ENCODE peak calls at places on chromosomes 1 and 21, in nine cellular contexts. S is ELR, T is NCI-H526, J is heart right ventricle, C is DMS53, Q is hepatic stellate cell, U is endodermal cell, I is NCI-H345, Y is NCI-H774. O is an unnamed sample.

GRCh38 chr1:9717193-9718005 is 65.9 kb downstream of the PIK3CD start:
- DNase-seq in S (no peak), T (no peak), J (peak; percentile 46), C (no peak), Q (no peak), U (peak; percentile 87), I (no peak), Y (no peak), O (peak; percentile 37)

GRCh38 chr1:2610036-2610720 is 22.6 kb downstream of the MMEL1 start:
- DNase-seq in S (no peak), T (no peak), J (peak; percentile 13), C (no peak), Q (no peak), U (peak; percentile 37), I (peak; percentile 65), Y (no peak), O (no peak)

GRCh38 chr1:243917177-243917862 is 67.3 kb upstream of the AKT3 start:
- DNase-seq in S (peak; percentile 95), T (no peak), J (peak; percentile 17), C (peak; percentile 71), Q (peak; percentile 82), U (peak; percentile 86), I (peak; percentile 41), Y (no peak), O (no peak)

GRCh38 chr1:203361843-203362524 is 11.1 kb upstream of the FMOD start:
- DNase-seq in S (peak; percentile 57), T (no peak), J (no peak), C (peak; percentile 21), Q (peak; percentile 72), U (no peak), I (no peak), Y (no peak), O (no peak)

GRCh38 chr1:158716335-158716734 is 4.2 kb downstream of the OR6K3 start:
- DNase-seq in S (no peak), T (no peak), J (no peak), C (no peak), Q (no peak), U (no peak), I (no peak), Y (no peak), O (no peak)

GRCh38 chr1:200438911-200439310 is 29.1 kb upstream of the ZNF281 start:
- DNase-seq in S (peak; percentile 59), T (no peak), J (no peak), C (no peak), Q (peak; percentile 19), U (no peak), I (no peak), Y (no peak), O (no peak)

GRCh38 chr1:50603274-50604271 is 180.3 kb upstream of the DMRTA2 start:
- DNase-seq in S (peak; percentile 77), T (no peak), J (no peak), C (no peak), Q (no peak), U (no peak), I (no peak), Y (no peak), O (no peak)

GRCh38 chr1:31949862-31950261 is 11.7 kb upstream of the PTP4A2 start:
- DNase-seq in S (no peak), T (no peak), J (no peak), C (no peak), Q (no peak), U (no peak), I (no peak), Y (no peak), O (no peak)

GRCh38 chr21:35940074-35940927 is 120.0 kb downstream of the SETD4 start:
- DNase-seq in S (peak; percentile 77), T (peak; percentile 45), J (no peak), C (peak; percentile 78), Q (peak; percentile 41), U (peak; percentile 55), I (peak; percentile 88), Y (peak; percentile 54), O (no peak)

GRCh38 chr1:78061825-78062523 is 16.2 kb downstream of the GIPC2 start:
- DNase-seq in S (no peak), T (no peak), J (no peak), C (no peak), Q (peak; percentile 31), U (no peak), I (no peak), Y (no peak), O (no peak)

GRCh38 chr1:44559361-44559760 is 114.9 kb downstream of the TMEM53 start:
- DNase-seq in S (no peak), T (no peak), J (no peak), C (no peak), Q (no peak), U (no peak), I (no peak), Y (no peak), O (no peak)

GRCh38 chr1:61287734-61288133 is 205.4 kb downstream of the NFIA start:
- DNase-seq in S (peak; percentile 8), T (no peak), J (no peak), C (no peak), Q (peak; percentile 29), U (no peak), I (no peak), Y (no peak), O (no peak)

GRCh38 chr1:182699673-182700350 is 15.4 kb upstream of the RGS8 start:
- DNase-seq in S (no peak), T (peak; percentile 94), J (peak; percentile 26), C (no peak), Q (no peak), U (peak; percentile 89), I (no peak), Y (peak; percentile 56), O (peak; percentile 87)

O was measured in SK-N-MC.